ENCODE peak calls at places on chromosomes 6 and 20, in nine cellular contexts. E, I, C, Q, V, R, W, Y and H are unnamed samples.
A peak's percentile ranks its signal among the peaks of the same experiment; 100 is the strongest.

GRCh38 chr20:9032758-9033157 is 36.1 kb upstream of the PLCB4 start:
- DNase-seq in E (no peak), I (no peak), C (no peak), Q (no peak), V (no peak), R (peak; percentile 62), W (no peak), Y (no peak), H (no peak)

GRCh38 chr20:54351371-54352136 is 123.8 kb upstream of the DOK5 start:
- DNase-seq in E (no peak), I (no peak), C (no peak), Q (no peak), V (no peak), R (no peak), W (no peak), Y (no peak), H (no peak)

GRCh38 chr6:100479180-100480035 is 14.7 kb upstream of the SIM1 start:
- DNase-seq in E (peak; percentile 68), I (no peak), C (no peak), Q (peak; percentile 50), V (peak; percentile 43), R (peak; percentile 49), W (no peak), Y (no peak), H (no peak)

GRCh38 chr20:15195378-15195777 is 858.0 kb upstream of the FLRT3 start:
- DNase-seq in E (no peak), I (no peak), C (no peak), Q (peak; percentile 17), V (no peak), R (no peak), W (no peak), Y (no peak), H (no peak)

GRCh38 chr6:136067731-136068341 is 182.3 kb downstream of the MTFR2 start:
- DNase-seq in E (peak; percentile 95), I (no peak), C (no peak), Q (peak; percentile 90), V (no peak), R (peak; percentile 39), W (peak; percentile 87), Y (peak; percentile 16), H (no peak)

GRCh38 chr6:44634321-44634720 is 246.8 kb downstream of the CDC5L start:
- DNase-seq in E (no peak), I (no peak), C (no peak), Q (no peak), V (no peak), R (no peak), W (no peak), Y (no peak), H (no peak)

GRCh38 chr20:44342240-44342639 is 5.4 kb downstream of the R3HDML start:
- DNase-seq in E (no peak), I (no peak), C (no peak), Q (no peak), V (no peak), R (peak; percentile 8), W (no peak), Y (no peak), H (no peak)

GRCh38 chr20:39789411-39789810 is 827.3 kb downstream of the DHX35 start:
- DNase-seq in E (no peak), I (no peak), C (no peak), Q (peak; percentile 62), V (no peak), R (no peak), W (no peak), Y (no peak), H (no peak)

GRCh38 chr20:460707-461106 is 1.6 kb downstream of the TBC1D20 start:
- DNase-seq in E (no peak), I (no peak), C (no peak), Q (no peak), V (no peak), R (no peak), W (no peak), Y (no peak), H (no peak)

GRCh38 chr6:159691963-159692287 is 1.1 kb downstream of the SOD2 start:
- DNase-seq in E (no peak), I (no peak), C (no peak), Q (no peak), V (no peak), R (no peak), W (no peak), Y (no peak), H (no peak)

GRCh38 chr6:35566794-35567193 is 54.1 kb upstream of the TULP1 start:
- DNase-seq in E (no peak), I (no peak), C (no peak), Q (no peak), V (no peak), R (no peak), W (no peak), Y (no peak), H (no peak)

GRCh38 chr6:7176208-7176607 is 68.4 kb downstream of the RREB1 start:
- DNase-seq in E (no peak), I (no peak), C (no peak), Q (no peak), V (no peak), R (no peak), W (no peak), Y (no peak), H (peak; percentile 53)

GRCh38 chr6:152052061-152052460 is 244.6 kb downstream of the ESR1 start:
- DNase-seq in E (no peak), I (no peak), C (no peak), Q (no peak), V (no peak), R (no peak), W (no peak), Y (no peak), H (no peak)

GRCh38 chr6:146985111-146985510 is 219.1 kb upstream of the STXBP5 start:
- DNase-seq in E (no peak), I (no peak), C (no peak), Q (no peak), V (no peak), R (no peak), W (no peak), Y (no peak), H (no peak)

DNA sequence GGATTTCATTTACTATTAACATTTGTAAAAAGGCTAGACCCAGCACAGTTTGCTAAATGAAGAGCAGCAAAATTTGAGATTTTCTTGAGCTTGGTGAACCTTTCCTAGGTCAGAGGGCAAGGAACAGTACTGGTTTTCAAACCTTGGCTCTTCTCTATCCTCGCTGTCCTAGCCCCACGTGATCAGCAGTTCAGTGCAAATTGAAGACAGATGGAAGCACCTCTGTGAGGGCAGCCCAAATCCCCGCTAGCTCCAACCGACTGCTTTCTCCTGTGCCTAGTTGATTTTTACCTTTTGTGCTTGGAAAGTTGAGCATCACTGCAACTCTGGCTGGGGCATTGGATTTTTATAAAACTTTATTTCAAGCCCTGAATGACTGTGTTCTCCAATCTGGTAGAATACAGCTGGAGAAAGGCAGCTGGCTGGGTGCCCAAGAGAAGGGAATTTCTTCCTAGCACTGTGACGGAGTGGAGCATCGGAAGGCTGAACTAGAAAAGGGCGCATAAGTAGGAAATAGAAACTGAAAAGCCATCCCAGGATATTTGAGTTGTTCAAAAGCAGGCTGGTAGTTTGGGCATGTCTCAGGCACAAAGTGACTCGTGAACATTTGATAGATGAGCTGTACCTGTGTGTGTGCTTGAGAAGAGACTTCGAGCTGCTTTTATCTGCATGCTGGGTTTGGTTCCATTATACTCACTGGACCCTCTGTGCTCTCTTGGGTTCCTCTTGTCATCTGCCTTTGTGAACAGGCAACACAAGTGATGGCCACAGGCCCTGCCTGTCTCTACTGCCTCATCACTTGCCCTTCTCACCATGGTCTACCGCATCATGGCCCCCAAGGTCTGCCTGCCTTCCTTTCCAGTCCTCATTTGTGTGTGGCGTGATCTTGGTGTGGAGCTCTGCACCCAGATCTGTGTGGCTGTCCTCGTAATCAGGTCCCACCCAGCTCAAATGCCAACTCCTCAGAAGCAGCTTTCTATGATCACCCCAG is 2.3 kb downstream of the RNF114 start:
- DNase-seq in E (peak; percentile 49), I (peak; percentile 52), C (no peak), Q (no peak), V (no peak), R (peak; percentile 82), W (no peak), Y (no peak), H (peak; percentile 66)
- H3K36me3 ChIP-seq in E (peaks cover 8% of the 10 kb centered on the region), I (no peaks in the 10 kb centered on the region), C (peaks cover 41% of the 10 kb centered on the region), Q (peaks cover 15% of the 10 kb centered on the region), V (no peaks in the 10 kb centered on the region), R (peaks cover 20% of the 10 kb centered on the region), W (no peaks in the 10 kb centered on the region), Y (peaks cover 17% of the 10 kb centered on the region), H (no peaks in the 10 kb centered on the region)

DNA sequence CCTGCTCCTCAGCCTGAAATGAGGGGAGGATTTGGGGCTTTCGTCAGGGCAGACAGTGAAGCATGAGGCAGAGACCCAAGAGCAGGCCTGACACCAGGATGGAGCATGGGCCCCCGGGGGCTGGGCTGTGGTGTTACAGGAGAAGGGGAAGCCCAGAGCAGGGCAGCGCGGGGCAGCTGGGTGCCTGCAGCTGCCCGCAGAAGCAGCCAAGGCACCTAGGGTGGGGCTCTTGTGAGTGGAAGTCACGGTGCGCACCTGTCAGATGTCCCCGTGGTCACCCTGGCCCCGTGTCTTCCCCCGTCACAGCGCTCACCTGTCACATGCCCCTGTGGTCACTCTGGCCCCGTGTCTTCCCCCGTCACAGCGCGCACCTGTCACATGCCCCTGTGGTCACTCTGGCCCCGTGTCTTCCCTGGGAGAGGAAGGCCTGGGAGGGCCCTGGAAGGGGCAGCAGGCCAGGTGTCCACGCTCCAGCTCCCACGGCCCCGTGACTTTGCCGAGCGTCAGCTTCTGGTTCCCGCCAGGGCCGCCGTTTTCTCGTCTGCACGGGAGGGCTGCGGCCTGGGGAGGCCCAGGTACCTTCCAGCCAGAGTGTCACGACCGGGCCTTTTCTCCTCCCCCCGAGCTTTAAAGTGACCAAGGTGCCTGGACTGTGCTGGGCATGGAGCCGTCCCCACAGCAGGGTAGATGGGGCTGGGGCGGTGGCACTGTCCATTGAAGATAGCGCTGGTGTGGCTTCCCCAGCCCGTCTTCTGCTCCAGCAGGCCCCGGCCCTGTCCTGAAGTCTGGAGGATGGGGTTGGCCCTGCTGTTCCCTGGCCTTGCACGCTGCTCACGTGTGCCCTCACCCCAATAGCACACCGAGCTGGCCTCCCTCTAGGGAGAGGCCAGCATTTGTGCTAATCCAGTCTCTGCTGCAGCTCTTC is 9.4 kb downstream of the ARFGAP1 start:
- DNase-seq in E (no peak), I (no peak), C (no peak), Q (no peak), V (no peak), R (no peak), W (no peak), Y (no peak), H (no peak)
- H3K36me3 ChIP-seq in E (peaks cover 61% of the 10 kb centered on the region), I (no peaks in the 10 kb centered on the region), C (peaks cover 100% of the 10 kb centered on the region), Q (peaks cover 38% of the 10 kb centered on the region), V (no peaks in the 10 kb centered on the region), R (peaks cover 84% of the 10 kb centered on the region), W (peaks cover 4% of the 10 kb centered on the region), Y (peaks cover 53% of the 10 kb centered on the region), H (no peaks in the 10 kb centered on the region)

DNA sequence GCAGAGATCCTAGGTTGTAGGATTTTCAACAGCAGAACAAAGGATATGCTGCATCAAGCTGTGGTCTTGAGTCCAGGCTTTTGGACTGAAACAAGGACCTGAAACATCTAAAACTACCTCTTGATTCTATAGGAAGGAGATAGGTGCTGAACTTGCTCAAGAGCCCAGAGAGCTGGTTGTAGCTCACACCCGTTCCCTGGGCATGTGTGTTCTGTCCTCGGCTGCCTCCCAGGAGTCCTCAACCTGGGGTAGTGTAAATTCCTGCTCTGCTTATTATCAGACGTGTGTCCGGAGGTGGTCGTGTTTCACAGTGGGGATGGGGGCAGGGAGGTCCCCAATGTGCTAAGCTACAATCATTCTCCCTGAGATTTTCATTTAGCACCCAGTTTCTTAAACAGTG is 4.8 kb downstream of the NOP56 start:
- DNase-seq in E (no peak), I (no peak), C (no peak), Q (no peak), V (no peak), R (no peak), W (no peak), Y (no peak), H (no peak)
- H3K36me3 ChIP-seq in E (peaks cover 57% of the 10 kb centered on the region), I (no peaks in the 10 kb centered on the region), C (peaks cover 86% of the 10 kb centered on the region), Q (peaks cover 40% of the 10 kb centered on the region), V (peaks cover 41% of the 10 kb centered on the region), R (peaks cover 73% of the 10 kb centered on the region), W (peaks cover 10% of the 10 kb centered on the region), Y (peaks cover 70% of the 10 kb centered on the region), H (no peaks in the 10 kb centered on the region)

GRCh38 chr20:62177307-62177706 is 5.5 kb upstream of the MTG2 start:
- DNase-seq in E (no peak), I (no peak), C (no peak), Q (no peak), V (no peak), R (no peak), W (no peak), Y (no peak), H (no peak)
- H3K36me3 ChIP-seq in E (peaks cover 15% of the 10 kb centered on the region), I (no peaks in the 10 kb centered on the region), C (peaks cover 58% of the 10 kb centered on the region), Q (peaks cover 13% of the 10 kb centered on the region), V (no peaks in the 10 kb centered on the region), R (peaks cover 29% of the 10 kb centered on the region), W (no peaks in the 10 kb centered on the region), Y (peaks cover 20% of the 10 kb centered on the region), H (no peaks in the 10 kb centered on the region)